ENCODE peak calls at places on chromosomes 3 and 15, in nine cellular contexts. U is sigmoid colon, M is ovary, G is H1, A is A549, J is transverse colon, F is tibial nerve, V is GM12878, Q is suprapubic skin. H is an unnamed sample.

GRCh38 chr3:15496341-15496664 is 25.2 kb downstream of the COLQ start:
- DNase-seq in Q (peak; percentile 63), V (no peak), A (no peak), J (no peak), G (no peak), M (no peak), U (no peak), F (no peak), H (no peak)

GRCh38 chr3:161274691-161275298 is 53.7 kb downstream of the NMD3 start:
- DNase-seq in F (no peak), V (no peak), Q (no peak), G (peak; percentile 57), A (no peak), J (peak; percentile 18), U (no peak), M (no peak), H (no peak)

GRCh38 chr3:46517016-46517770 is 19.4 kb downstream of the RTP3 start:
- DNase-seq in J (no peak), U (no peak), A (no peak), V (no peak), Q (no peak), F (no peak), G (no peak), M (no peak), H (no peak)

GRCh38 chr3:80676869-80677268 is 909.1 kb upstream of the ROBO1 start:
- DNase-seq in G (no peak), M (no peak), U (no peak), F (no peak), V (no peak), A (no peak), J (no peak), Q (no peak), H (no peak)

GRCh38 chr3:169744332-169745054 is 20.4 kb downstream of the TERC start:
- DNase-seq in V (no peak), G (no peak), A (no peak), Q (no peak), M (no peak), J (no peak), U (no peak), F (no peak), H (no peak)

GRCh38 chr3:38117748-38118420 is 19.0 kb downstream of the ACAA1 start:
- DNase-seq in V (peak; percentile 41), U (peak; percentile 73), Q (no peak), F (peak; percentile 46), M (no peak), G (peak; percentile 87), J (peak; percentile 76), A (peak; percentile 59), H (peak; percentile 73)

GRCh38 chr3:159732172-159733111 is 256.2 kb upstream of the IL12A start:
- DNase-seq in V (no peak), A (peak; percentile 50), J (no peak), Q (no peak), F (no peak), M (no peak), G (peak; percentile 59), U (no peak), H (no peak)

GRCh38 chr15:70783041-70783440 is 19.7 kb upstream of the UACA start:
- DNase-seq in J (no peak), F (no peak), U (no peak), Q (no peak), V (no peak), A (no peak), M (no peak), G (no peak), H (no peak)

GRCh38 chr15:60326824-60327654 is 70.7 kb downstream of the ANXA2 start:
- DNase-seq in G (no peak), F (no peak), V (no peak), Q (no peak), M (no peak), J (no peak), U (no peak), A (no peak), H (no peak)

GRCh38 chr3:11335056-11335608 is 62.9 kb downstream of the ATG7 start:
- DNase-seq in U (no peak), A (peak; percentile 55), J (no peak), V (peak; percentile 5), Q (no peak), M (no peak), G (no peak), F (no peak), H (no peak)

GRCh38 chr3:118629821-118630220 is 404.8 kb downstream of the IGSF11 start:
- DNase-seq in M (no peak), V (no peak), J (no peak), A (no peak), F (no peak), U (no peak), G (no peak), Q (no peak), H (no peak)

DNA sequence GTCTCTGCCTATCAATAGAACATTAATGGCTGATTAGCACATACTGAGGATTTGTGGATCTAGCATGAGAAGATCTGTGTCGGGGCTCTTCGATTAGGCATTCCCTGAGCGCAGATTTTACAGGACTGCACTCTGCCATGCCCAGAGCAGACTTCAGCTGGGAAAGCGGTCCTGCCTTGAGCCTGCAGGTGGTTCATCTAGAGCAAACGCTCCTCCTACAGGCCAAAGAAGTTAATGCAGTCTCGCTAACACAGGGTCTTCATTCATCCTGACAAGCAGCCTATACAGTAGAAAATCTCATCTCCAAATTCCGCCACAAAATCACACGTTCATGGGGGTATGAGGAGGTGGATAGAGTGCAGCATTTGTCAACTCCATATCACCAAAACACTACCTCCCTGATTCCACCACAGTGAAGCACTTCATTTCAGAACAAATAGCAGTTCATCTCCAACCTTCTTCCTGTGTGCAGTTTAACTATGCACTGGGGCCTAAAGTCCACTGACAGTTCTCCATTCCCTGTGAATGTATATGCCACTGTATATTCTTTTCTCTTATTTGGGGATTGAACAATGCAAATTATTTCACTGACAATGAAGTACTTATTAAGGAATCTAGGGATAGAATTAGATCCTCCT is 405.8 kb downstream of the IGSF11 start:
- DNase-seq in A (peak; percentile 59), F (peak; percentile 19), G (peak; percentile 85), M (peak; percentile 8), V (peak; percentile 43), Q (no peak), J (peak; percentile 58), U (peak; percentile 75), H (peak; percentile 58)
- TF ChIP-seq CTCF in A (peak; percentile 67), F (peak; percentile 62), G (peak; percentile 92), M (no peak), V (peak; percentile 94), Q (no peak), J (peak; percentile 80), U (peak; percentile 54), H (peak; percentile 69)

GRCh38 chr15:28125673-28126651 is 26.8 kb upstream of the OCA2 start:
- DNase-seq in F (no peak), V (no peak), M (no peak), G (no peak), J (no peak), A (peak; percentile 53), Q (peak; percentile 66), U (no peak), H (no peak)
- TF ChIP-seq EP300 in F (no peak), V (no peak), M (no peak), G (no peak), J (no peak), A (no peak), Q (no peak), U (no peak), H (no peak)

GRCh38 chr3:128823638-128824037 is 55.8 kb upstream of the ACAD9 start:
- DNase-seq in G (no peak), V (no peak), Q (no peak), M (no peak), A (no peak), U (no peak), J (no peak), F (no peak), H (peak; percentile 39)

GRCh38 chr3:128820252-128820839 is 59.1 kb upstream of the ACAD9 start:
- DNase-seq in U (no peak), F (no peak), M (no peak), V (no peak), A (no peak), G (no peak), Q (no peak), J (no peak), H (no peak)

GRCh38 chr3:128823008-128823407 is 56.4 kb upstream of the ACAD9 start:
- DNase-seq in M (no peak), J (no peak), F (no peak), Q (no peak), A (no peak), G (no peak), U (no peak), V (no peak), H (no peak)

DNA sequence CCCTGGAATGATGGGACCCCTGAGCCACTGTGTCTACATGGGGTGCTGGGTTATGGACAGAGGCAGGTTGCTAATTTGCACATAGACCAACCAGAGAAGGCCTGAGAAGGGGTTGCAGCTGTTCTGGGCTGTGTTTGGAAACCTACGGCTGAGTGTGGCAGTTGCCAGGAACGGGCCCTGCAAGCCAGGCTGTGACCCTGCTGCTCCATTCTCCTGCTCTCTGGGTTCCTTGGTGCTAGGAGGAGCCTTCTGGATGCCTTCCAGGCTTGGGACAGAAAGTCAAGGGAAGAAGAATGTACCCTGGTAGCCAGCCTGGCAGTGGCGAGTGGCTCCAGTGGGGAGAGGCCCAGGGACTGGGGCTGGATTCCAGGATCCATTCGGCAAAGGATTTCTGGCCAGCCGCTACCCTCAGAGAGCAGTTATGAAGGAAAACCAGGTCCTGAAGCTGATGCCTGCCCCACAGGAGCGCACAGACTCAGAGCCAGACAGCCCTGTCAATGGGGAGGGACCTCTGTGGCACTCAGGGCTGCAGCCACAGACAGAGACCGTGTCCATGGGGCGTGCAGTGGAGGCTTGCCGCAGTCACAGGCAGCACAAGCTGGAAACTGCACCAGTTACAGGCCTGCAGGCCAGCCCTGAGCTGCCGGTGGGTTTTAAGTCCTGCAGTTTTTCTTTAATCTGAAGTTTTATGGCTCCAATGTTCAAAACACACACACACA is 55.1 kb upstream of the ACAD9 start:
- DNase-seq in G (no peak), U (no peak), Q (no peak), J (no peak), F (no peak), V (no peak), M (no peak), A (no peak), H (no peak)
- H3K27ac ChIP-seq in G (no peak overlapping the region), U (no peak overlapping the region), Q (no peak overlapping the region), J (no peak overlapping the region), F (no peak overlapping the region), V (no peak overlapping the region), M (no peak overlapping the region), A (no peak overlapping the region), H (no peak overlapping the region)

DNA sequence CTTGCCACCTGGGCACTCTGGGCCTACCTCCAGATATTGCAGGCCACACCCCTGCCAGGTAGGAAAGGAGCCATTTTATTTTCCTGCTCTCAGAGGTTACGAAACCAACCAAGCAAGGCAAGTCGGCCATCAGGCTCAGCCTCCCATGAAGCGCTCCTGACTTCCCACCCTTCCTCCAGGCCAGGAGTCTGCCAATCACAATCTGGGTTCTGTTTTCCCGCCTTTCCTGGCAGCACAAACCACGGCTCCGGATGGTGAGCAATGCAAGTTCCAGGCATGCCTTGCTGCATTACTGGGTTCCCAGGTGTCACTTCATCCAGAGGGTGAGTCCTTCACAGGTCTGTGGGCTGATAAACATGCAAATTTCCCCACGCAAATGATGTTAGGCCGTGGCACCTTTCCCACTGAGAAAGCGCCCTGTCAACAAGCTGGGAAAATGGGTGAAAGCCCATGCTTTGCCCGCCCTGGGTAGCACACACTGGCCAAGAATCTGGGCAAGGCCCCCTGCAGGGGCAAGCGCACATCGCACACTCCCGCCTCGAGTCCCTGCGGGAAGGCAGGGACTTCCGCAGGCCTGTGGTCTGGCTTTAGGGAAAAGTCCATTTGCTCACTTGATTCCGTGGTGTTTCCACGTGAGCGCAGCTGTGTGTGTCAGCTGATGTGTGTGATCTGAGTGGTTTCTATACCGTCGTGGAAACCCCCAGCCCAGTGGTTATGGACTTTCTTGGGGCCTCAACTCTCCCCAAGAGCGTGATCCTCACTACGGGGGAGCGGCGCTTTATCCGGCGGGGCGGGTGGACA is 61.6 kb upstream of the RYK start:
- DNase-seq in F (no peak), M (no peak), J (no peak), G (peak; percentile 72), A (no peak), Q (no peak), V (no peak), U (no peak), H (peak; percentile 79)
- TF ChIP-seq CTCF in F (peak; percentile 29), M (no peak), J (no peak), G (peak; percentile 17), A (no peak), Q (no peak), V (no peak), U (no peak), H (no peak)